ENCODE peak calls at places on chromosomes 13 and 19, in nine cellular contexts. F, S, M, Q, D, O, H, B and C are unnamed samples.
A peak's percentile ranks its signal among the peaks of the same experiment; 100 is the strongest.

GRCh38 chr19:54541712-54542111 is 31.9 kb upstream of the LILRA2 start:
- DNase-seq in F (no peak), S (no peak), M (no peak), Q (no peak), D (peak; percentile 8), O (no peak), H (no peak), B (no peak), C (peak; percentile 17)

GRCh38 chr13:80084086-80084676 is 256.7 kb downstream of the SPRY2 start:
- DNase-seq in F (no peak), S (peak; percentile 94), M (no peak), Q (no peak), D (no peak), O (no peak), H (peak; percentile 88), B (peak; percentile 75), C (no peak)

GRCh38 chr13:97562962-97563361 is 129.0 kb downstream of the RAP2A start:
- DNase-seq in F (no peak), S (no peak), M (no peak), Q (no peak), D (no peak), O (no peak), H (no peak), B (no peak), C (no peak)

GRCh38 chr13:37616131-37616530 is 17.6 kb upstream of the POSTN start:
- DNase-seq in F (no peak), S (no peak), M (no peak), Q (no peak), D (no peak), O (no peak), H (peak; percentile 29), B (no peak), C (no peak)

GRCh38 chr13:66803013-66803739 is 427.0 kb downstream of the PCDH9 start:
- DNase-seq in F (no peak), S (no peak), M (no peak), Q (no peak), D (no peak), O (no peak), H (no peak), B (no peak), C (no peak)

GRCh38 chr19:14363203-14364097 is 17.8 kb upstream of the ADGRE5 start:
- DNase-seq in F (peak; percentile 47), S (no peak), M (peak; percentile 84), Q (peak; percentile 54), D (no peak), O (peak; percentile 67), H (peak; percentile 79), B (peak; percentile 38), C (peak; percentile 63)

GRCh38 chr13:21089827-21090226 is 28.4 kb upstream of the LATS2 start:
- DNase-seq in F (no peak), S (no peak), M (no peak), Q (no peak), D (no peak), O (no peak), H (no peak), B (no peak), C (no peak)

GRCh38 chr13:99217461-99218101 is 16.9 kb downstream of the UBAC2 start:
- DNase-seq in F (peak; percentile 32), S (no peak), M (no peak), Q (no peak), D (no peak), O (peak; percentile 55), H (no peak), B (no peak), C (no peak)

GRCh38 chr13:38564751-38565150 is 122.1 kb upstream of the FREM2 start:
- DNase-seq in F (no peak), S (no peak), M (no peak), Q (no peak), D (no peak), O (no peak), H (no peak), B (no peak), C (no peak)

DNA sequence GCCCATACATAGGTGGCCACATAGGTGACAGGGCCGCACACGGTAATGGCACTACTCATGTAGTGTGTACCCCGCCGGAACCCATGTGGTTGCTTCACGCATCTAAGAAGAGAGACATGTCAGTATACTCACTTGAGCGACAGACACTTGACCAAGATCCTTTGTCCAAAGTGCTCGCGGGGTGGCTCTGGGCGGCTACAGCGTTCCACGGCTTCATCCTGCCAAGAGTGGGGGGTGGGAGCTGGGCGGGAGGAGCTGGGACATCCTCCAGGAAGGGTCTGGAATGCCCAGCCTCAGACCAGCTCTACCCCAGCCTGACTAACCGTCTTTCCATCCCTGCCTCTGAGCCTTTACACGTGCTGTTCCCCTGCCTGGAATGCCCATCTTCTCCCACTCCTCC is 8.5 kb downstream of the ANGPTL8 start:
- DNase-seq in F (no peak), S (no peak), M (no peak), Q (no peak), D (no peak), O (no peak), H (no peak), B (no peak), C (no peak)
- H3K4me3 ChIP-seq in F (no peak overlapping the region), S (no peak overlapping the region), M (no peak overlapping the region), Q (no peak overlapping the region), D (no peak overlapping the region), O (no peak overlapping the region), H (no peak overlapping the region), B (no peak overlapping the region), C (no peak overlapping the region)

DNA sequence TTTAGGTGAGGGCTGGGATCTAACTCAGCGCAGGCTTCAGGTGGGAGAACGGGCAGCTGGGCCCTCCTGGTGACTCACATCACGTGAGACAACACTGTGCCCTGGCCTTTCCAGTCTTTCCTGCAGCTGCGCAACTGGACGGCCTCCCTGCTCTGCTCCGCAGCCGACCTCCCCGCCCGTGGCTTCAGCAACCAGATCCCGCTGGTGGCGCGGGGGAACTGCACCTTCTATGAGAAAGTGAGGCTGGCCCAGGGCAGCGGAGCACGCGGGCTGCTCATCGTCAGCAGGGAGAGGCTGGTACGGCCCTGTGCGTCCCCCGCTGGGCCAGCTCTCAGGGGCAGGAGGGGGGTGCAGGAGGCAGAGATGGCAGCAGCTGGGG is 8.8 kb downstream of the SPPL2B start:
- DNase-seq in F (peak; percentile 62), S (no peak), M (no peak), Q (no peak), D (no peak), O (no peak), H (peak; percentile 85), B (no peak), C (no peak)
- TF ChIP-seq CTCF in F (no peak), S (no peak), M (no peak), Q (no peak), D (peak; percentile 26), O (no peak), H (peak; percentile 4), B (no peak), C (no peak)

GRCh38 chr13:93227906-93228801 is 1.5 kb downstream of the GPC6 start:
- DNase-seq in F (peak; percentile 23), S (peak; percentile 63), M (peak; percentile 42), Q (no peak), D (no peak), O (peak; percentile 74), H (peak; percentile 93), B (no peak), C (no peak)
- H3K4me3 ChIP-seq in F (peak overlapping the region; percentile 33), S (peak overlapping the region; percentile 83), M (peak overlapping the region; percentile 57), Q (peak overlapping the region; percentile 69), D (no peak overlapping the region), O (peak overlapping the region; percentile 44), H (peak overlapping the region; percentile 82), B (no peak overlapping the region), C (no peak overlapping the region)

GRCh38 chr19:34549833-34550232 is 68.3 kb downstream of the WTIP start:
- DNase-seq in F (no peak), S (no peak), M (no peak), Q (no peak), D (no peak), O (no peak), H (no peak), B (no peak), C (no peak)

GRCh38 chr19:34559045-34559444 is 77.5 kb downstream of the WTIP start:
- DNase-seq in F (peak; percentile 51), S (no peak), M (no peak), Q (no peak), D (no peak), O (no peak), H (no peak), B (no peak), C (no peak)

GRCh38 chr19:34556500-34556899 is 74.9 kb downstream of the WTIP start:
- DNase-seq in F (peak; percentile 53), S (peak; percentile 16), M (no peak), Q (no peak), D (peak; percentile 24), O (no peak), H (peak; percentile 26), B (peak; percentile 8), C (no peak)

GRCh38 chr19:34560229-34560628 is 78.7 kb downstream of the WTIP start:
- DNase-seq in F (no peak), S (no peak), M (no peak), Q (no peak), D (no peak), O (no peak), H (no peak), B (no peak), C (no peak)

GRCh38 chr19:34555447-34555846 is 73.9 kb downstream of the WTIP start:
- DNase-seq in F (no peak), S (no peak), M (no peak), Q (no peak), D (peak; percentile 11), O (no peak), H (peak; percentile 8), B (peak; percentile 5), C (peak; percentile 9)
- TF ChIP-seq CTCF in F (no peak), S (no peak), M (no peak), Q (no peak), D (peak; percentile 38), O (no peak), H (no peak), B (peak; percentile 32), C (peak; percentile 17)

GRCh38 chr19:42273407-42274064 is 4.5 kb downstream of the CIC start:
- DNase-seq in F (peak; percentile 43), S (no peak), M (peak; percentile 40), Q (no peak), D (no peak), O (no peak), H (no peak), B (no peak), C (no peak)
- H3K4me3 ChIP-seq in F (no peak overlapping the region), S (no peak overlapping the region), M (no peak overlapping the region), Q (no peak overlapping the region), D (no peak overlapping the region), O (no peak overlapping the region), H (no peak overlapping the region), B (no peak overlapping the region), C (no peak overlapping the region)

GRCh38 chr13:108220042-108220441 is 1.9 kb downstream of the ABHD13 start:
- DNase-seq in F (peak; percentile 46), S (no peak), M (peak; percentile 46), Q (no peak), D (no peak), O (no peak), H (no peak), B (no peak), C (peak; percentile 18)
- TF ChIP-seq CTCF in F (no peak), S (no peak), M (no peak), Q (no peak), D (peak; percentile 50), O (no peak), H (no peak), B (no peak), C (no peak)

GRCh38 chr19:2185734-2186070 is 22.0 kb downstream of the DOT1L start:
- DNase-seq in F (no peak), S (no peak), M (no peak), Q (no peak), D (no peak), O (no peak), H (no peak), B (no peak), C (no peak)
- H3K4me3 ChIP-seq in F (no peak overlapping the region), S (no peak overlapping the region), M (no peak overlapping the region), Q (peak overlapping the region; percentile 41), D (no peak overlapping the region), O (peak overlapping the region; percentile 2), H (no peak overlapping the region), B (no peak overlapping the region), C (no peak overlapping the region)